ENCODE peak calls at places on chromosomes 2 and 18, in six cellular contexts. One of them, this sample, is unnamed.

GRCh38 chr18:7760967-7761946 is 194.1 kb downstream of the PTPRM start:
- DNase-seq in caudate nucleus: no peak
- DNase-seq in AG10803: no peak
- DNase-seq in T-helper 2 cell: no peak
- DNase-seq in germinal center: no peak
- DNase-seq in progenitor cell of endocrine pancreas: no peak
- DNase-seq in this sample: no peak

GRCh38 chr2:238098854-238099708 is 1.1 kb upstream of the ESPNL start:
- DNase-seq in germinal center: no peak
- DNase-seq in AG10803: no peak
- DNase-seq in caudate nucleus: no peak
- DNase-seq in T-helper 2 cell: no peak
- DNase-seq in progenitor cell of endocrine pancreas: no peak
- DNase-seq in this sample: no peak

GRCh38 chr2:175030380-175031271 is 25.4 kb upstream of the CHN1 start:
- DNase-seq in T-helper 2 cell: peak; percentile 34
- DNase-seq in caudate nucleus: no peak
- DNase-seq in germinal center: no peak
- DNase-seq in AG10803: peak; percentile 43
- DNase-seq in progenitor cell of endocrine pancreas: peak; percentile 14
- DNase-seq in this sample: no peak

GRCh38 chr2:12661472-12661871 is 55.3 kb upstream of the TRIB2 start:
- DNase-seq in caudate nucleus: no peak
- DNase-seq in T-helper 2 cell: no peak
- DNase-seq in germinal center: no peak
- DNase-seq in progenitor cell of endocrine pancreas: no peak
- DNase-seq in AG10803: peak; percentile 6
- DNase-seq in this sample: no peak

GRCh38 chr2:175111200-175111657 is 56.8 kb downstream of the ATF2 start:
- DNase-seq in caudate nucleus: no peak
- DNase-seq in AG10803: peak; percentile 47
- DNase-seq in T-helper 2 cell: peak; percentile 66
- DNase-seq in germinal center: peak; percentile 13
- DNase-seq in progenitor cell of endocrine pancreas: no peak
- DNase-seq in this sample: no peak

GRCh38 chr2:217669831-217670230 is 333.0 kb downstream of the TNS1 start:
- DNase-seq in caudate nucleus: no peak
- DNase-seq in AG10803: no peak
- DNase-seq in progenitor cell of endocrine pancreas: no peak
- DNase-seq in T-helper 2 cell: no peak
- DNase-seq in germinal center: no peak
- DNase-seq in this sample: no peak

GRCh38 chr2:40416486-40416885 is 35.4 kb downstream of the SLC8A1 start:
- DNase-seq in caudate nucleus: no peak
- DNase-seq in progenitor cell of endocrine pancreas: no peak
- DNase-seq in T-helper 2 cell: no peak
- DNase-seq in germinal center: no peak
- DNase-seq in AG10803: peak; percentile 64
- DNase-seq in this sample: no peak

GRCh38 chr18:78659748-78660147 is 319.9 kb upstream of the SALL3 start:
- DNase-seq in caudate nucleus: no peak
- DNase-seq in AG10803: no peak
- DNase-seq in T-helper 2 cell: no peak
- DNase-seq in progenitor cell of endocrine pancreas: peak; percentile 32
- DNase-seq in germinal center: no peak
- DNase-seq in this sample: no peak

GRCh38 chr2:26399781-26400376 is 1.8 kb upstream of the DRC1 start:
- DNase-seq in germinal center: no peak
- DNase-seq in AG10803: no peak
- DNase-seq in caudate nucleus: no peak
- DNase-seq in T-helper 2 cell: no peak
- DNase-seq in progenitor cell of endocrine pancreas: no peak
- DNase-seq in this sample: no peak

GRCh38 chr18:34121157-34121807 is 103.4 kb downstream of the NOL4 start:
- DNase-seq in progenitor cell of endocrine pancreas: no peak
- DNase-seq in T-helper 2 cell: no peak
- DNase-seq in caudate nucleus: no peak
- DNase-seq in germinal center: no peak
- DNase-seq in AG10803: peak; percentile 33
- DNase-seq in this sample: no peak